ENCODE peak calls at places on chromosomes 7 and 10, in four cellular contexts. X, F, A and I are unnamed samples.

GRCh38 chr10:28130267-28130666 is 131.4 kb upstream of the ODAD2 start:
- DNase-seq in X (no peak), F (peak; percentile 40), A (no peak), I (no peak)

GRCh38 chr10:17910144-17910789 is 41.5 kb upstream of the SLC39A12 start:
- DNase-seq in X (peak; percentile 31), F (peak; percentile 67), A (peak; percentile 47), I (no peak)

GRCh38 chr10:9596368-9596920 is 1421.2 kb upstream of the CELF2 start:
- DNase-seq in X (no peak), F (no peak), A (no peak), I (no peak)

GRCh38 chr7:73515184-73515583 is 6.9 kb downstream of the BAZ1B start:
- DNase-seq in X (no peak), F (no peak), A (peak; percentile 33), I (no peak)

GRCh38 chr7:87316846-87317545 is 28.5 kb upstream of the CROT start:
- DNase-seq in X (no peak), F (peak; percentile 73), A (no peak), I (no peak)

GRCh38 chr7:36283711-36284130 is 105.9 kb upstream of the ANLN start:
- DNase-seq in X (no peak), F (no peak), A (no peak), I (no peak)

GRCh38 chr10:70319183-70319582 is 35.4 kb upstream of the NPFFR1 start:
- DNase-seq in X (no peak), F (no peak), A (no peak), I (no peak)

GRCh38 chr10:21926949-21927348 is 76.6 kb downstream of the DNAJC1 start:
- DNase-seq in X (no peak), F (peak; percentile 98), A (no peak), I (no peak)

GRCh38 chr7:39145283-39145682 is 167.6 kb downstream of the POU6F2 start:
- DNase-seq in X (no peak), F (no peak), A (no peak), I (no peak)

GRCh38 chr10:128065881-128066534 is 60.2 kb downstream of the MKI67 start:
- DNase-seq in X (no peak), F (no peak), A (no peak), I (no peak)

GRCh38 chr10:31317652-31318381 is 1.2 kb upstream of the ZEB1 start:
- DNase-seq in X (no peak), F (no peak), A (no peak), I (peak; percentile 76)

GRCh38 chr10:23013581-23014335 is 81.6 kb upstream of the MSRB2 start:
- DNase-seq in X (no peak), F (no peak), A (no peak), I (no peak)

GRCh38 chr10:31635415-31636065 is 293.1 kb downstream of the ARHGAP12 start:
- DNase-seq in X (no peak), F (no peak), A (no peak), I (no peak)

GRCh38 chr7:16299853-16300252 is 121.5 kb downstream of the CRPPA start:
- DNase-seq in X (no peak), F (no peak), A (no peak), I (no peak)

GRCh38 chr10:85979598-85979997 is 387.0 kb downstream of the GRID1 start:
- DNase-seq in X (no peak), F (no peak), A (no peak), I (no peak)

GRCh38 chr10:103281753-103282152 is 4.8 kb downstream of the INA start:
- DNase-seq in X (no peak), F (peak; percentile 38), A (no peak), I (no peak)

GRCh38 chr7:101411477-101411954 is 48.8 kb downstream of the COL26A1 start:
- DNase-seq in X (no peak), F (no peak), A (no peak), I (no peak)

GRCh38 chr7:112143151-112143550 is 63.0 kb downstream of the DOCK4 start:
- DNase-seq in X (no peak), F (no peak), A (no peak), I (no peak)

GRCh38 chr7:102273749-102274712 is 12.6 kb upstream of the SH2B2 start:
- DNase-seq in X (no peak), F (peak; percentile 51), A (no peak), I (no peak)

GRCh38 chr10:61159253-61159652 is 215.3 kb upstream of the RHOBTB1 start:
- DNase-seq in X (no peak), F (peak; percentile 38), A (no peak), I (no peak)

GRCh38 chr10:31158000-31158658 is 126.5 kb upstream of the ZNF438 start:
- DNase-seq in X (no peak), F (peak; percentile 51), A (no peak), I (no peak)

GRCh38 chr10:132642732-132643008 is 105.1 kb downstream of the INPP5A start:
- DNase-seq in X (no peak), F (no peak), A (no peak), I (no peak)

GRCh38 chr10:84204122-84204521 is 9.8 kb downstream of the CDHR1 start:
- DNase-seq in X (no peak), F (no peak), A (no peak), I (no peak)

GRCh38 chr10:77240042-77240619 is 397.5 kb downstream of the KCNMA1 start:
- DNase-seq in X (no peak), F (no peak), A (no peak), I (no peak)

GRCh38 chr10:121332829-121333765 is 265.1 kb downstream of the FGFR2 start:
- DNase-seq in X (no peak), F (no peak), A (no peak), I (no peak)

GRCh38 chr10:78288716-78289115 is 255.1 kb downstream of the RPS24 start:
- DNase-seq in X (no peak), F (no peak), A (no peak), I (no peak)

GRCh38 chr7:68107256-68107655 is 1110.6 kb downstream of the TYW1 start:
- DNase-seq in X (no peak), F (peak; percentile 27), A (no peak), I (no peak)

GRCh38 chr10:112184052-112184371 is 447 bp upstream of the GPAM start:
- DNase-seq in X (no peak), F (no peak), A (no peak), I (no peak)

GRCh38 chr7:1950623-1951523 is 280.8 kb downstream of the ELFN1 start:
- DNase-seq in X (no peak), F (peak; percentile 32), A (peak; percentile 84), I (no peak)

GRCh38 chr10:2012209-2012608 is 274.9 kb upstream of the ADARB2 start:
- DNase-seq in X (no peak), F (no peak), A (no peak), I (no peak)

GRCh38 chr10:79049931-79050895 is 18.6 kb upstream of the ZMIZ1 start:
- DNase-seq in X (no peak), F (no peak), A (no peak), I (peak; percentile 6)

GRCh38 chr10:3476186-3476585 is 303.6 kb upstream of the PITRM1 start:
- DNase-seq in X (no peak), F (no peak), A (no peak), I (no peak)

GRCh38 chr10:8435186-8436055 is 380.9 kb downstream of the GATA3 start:
- DNase-seq in X (no peak), F (no peak), A (no peak), I (no peak)

GRCh38 chr10:119303886-119304285 is 96.5 kb downstream of the GRK5 start:
- DNase-seq in X (no peak), F (no peak), A (no peak), I (no peak)
- H3K27ac ChIP-seq in X (no peak overlapping the region), F (no peak overlapping the region), A (peak overlapping the region; percentile 1), I (no peak overlapping the region)

GRCh38 chr10:88934900-88935672 is 17.5 kb downstream of the ACTA2 start:
- DNase-seq in X (peak; percentile 78), F (peak; percentile 86), A (peak; percentile 90), I (peak; percentile 74)
- H3K4me3 ChIP-seq in X (no peak overlapping the region), F (no peak overlapping the region), A (peak overlapping the region; percentile 48), I (no peak overlapping the region)

GRCh38 chr10:74925716-74926115 is 99.3 kb downstream of the KAT6B start:
- DNase-seq in X (no peak), F (no peak), A (no peak), I (no peak)

GRCh38 chr10:74929197-74929596 is 102.8 kb downstream of the KAT6B start:
- DNase-seq in X (no peak), F (peak; percentile 63), A (no peak), I (no peak)

GRCh38 chr10:74928742-74929191 is 102.4 kb downstream of the KAT6B start:
- DNase-seq in X (no peak), F (peak; percentile 43), A (no peak), I (no peak)

GRCh38 chr10:74926791-74927585 is 100.6 kb downstream of the KAT6B start:
- DNase-seq in X (no peak), F (no peak), A (no peak), I (no peak)

GRCh38 chr10:74927701-74928100 is 101.3 kb downstream of the KAT6B start:
- DNase-seq in X (no peak), F (no peak), A (no peak), I (no peak)
- H3K27ac ChIP-seq in X (peak overlapping the region; percentile 56), F (no peak overlapping the region), A (no peak overlapping the region), I (no peak overlapping the region)

GRCh38 chr7:9945131-9945530 is 1028.5 kb upstream of the PHF14 start:
- DNase-seq in X (no peak), F (no peak), A (no peak), I (no peak)

DNA sequence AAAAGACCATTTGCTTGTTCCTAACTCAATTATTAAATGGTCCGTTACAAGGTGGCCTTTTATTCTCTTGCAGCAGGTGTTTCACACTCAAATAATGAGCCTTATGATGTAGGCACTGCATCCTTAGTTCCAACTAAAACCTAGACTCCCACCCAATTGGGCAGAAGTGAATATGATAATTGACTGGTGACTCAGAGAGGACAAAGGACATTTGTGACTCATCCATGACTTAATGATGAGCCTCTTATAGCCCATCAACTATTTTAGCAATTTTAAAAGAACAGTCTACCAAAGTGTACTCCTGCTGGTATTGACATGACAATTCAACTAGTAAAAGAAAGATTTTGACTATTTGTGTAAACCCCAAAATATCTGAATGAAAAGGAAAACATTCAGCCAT is 1027.8 kb upstream of the PHF14 start:
- DNase-seq in X (no peak), F (no peak), A (no peak), I (no peak)
- H3K4me3 ChIP-seq in X (no peak overlapping the region), F (no peak overlapping the region), A (no peak overlapping the region), I (no peak overlapping the region)

GRCh38 chr7:17617857-17618651 is 319.6 kb downstream of the AHR start:
- DNase-seq in X (no peak), F (no peak), A (no peak), I (no peak)
- H3K27ac ChIP-seq in X (no peak overlapping the region), F (no peak overlapping the region), A (no peak overlapping the region), I (no peak overlapping the region)